ENCODE peak calls at places on chromosomes 4 and X, in four cellular contexts. L is tibial artery, Q is mesendoderm, S is mammary epithelial cell. C is an unnamed sample.

GRCh38 chrX:44223150-44223549 is 120.3 kb downstream of the EFHC2 start:
- DNase-seq in S (peak), Q (no peak), L (no peak), C (no peak)

GRCh38 chr4:12446237-12446636 is 1017.5 kb upstream of the HS3ST1 start:
- DNase-seq in Q (no peak), S (no peak), L (no peak), C (no peak)

GRCh38 chr4:144634978-144635747 is 10.8 kb upstream of the HHIP start:
- DNase-seq in S (no peak), Q (no peak), L (no peak), C (no peak)

GRCh38 chr4:180767330-180767729 is 1475.9 kb upstream of the TENM3 start:
- DNase-seq in Q (peak), S (no peak), L (no peak), C (no peak)

GRCh38 chrX:3166670-3167455 is 125.6 kb downstream of the ARSF start:
- DNase-seq in L (no peak), S (no peak), Q (no peak), C (no peak)

GRCh38 chr4:48017108-48017527 is 546 bp downstream of the NIPAL1 start:
- DNase-seq in Q (peak), L (peak), S (peak), C (no peak)

GRCh38 chr4:173333658-173334084 is 487 bp downstream of the HMGB2 start:
- DNase-seq in L (peak), S (no peak), Q (peak), C (no peak)

GRCh38 chr4:93897559-93897958 is 69.0 kb downstream of the ATOH1 start:
- DNase-seq in L (no peak), Q (peak), S (peak), C (no peak)

GRCh38 chrX:111886678-111887077 is 10.7 kb downstream of the TRPC5OS start:
- DNase-seq in Q (no peak), L (no peak), S (no peak), C (no peak)

DNA sequence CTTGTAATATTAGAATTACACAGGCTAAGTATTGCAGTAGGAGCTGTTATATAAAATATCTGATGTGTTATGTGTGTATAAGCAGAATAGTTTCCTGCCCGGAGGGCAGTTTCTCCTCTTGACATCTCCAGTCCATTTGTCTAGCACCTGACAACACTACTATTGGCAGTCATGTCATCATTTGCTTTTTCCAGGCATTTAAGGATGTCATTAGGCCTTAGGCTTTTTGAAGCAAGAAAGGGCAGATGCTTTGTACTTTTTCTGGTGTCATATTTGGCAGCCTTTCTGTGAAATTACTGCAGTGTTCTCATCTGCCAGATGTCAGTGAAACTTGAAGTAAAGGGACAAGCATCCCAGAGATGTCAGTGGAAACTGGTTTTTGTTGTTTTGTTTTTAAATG is 2017.6 kb upstream of the IGFBP7 start:
- DNase-seq in L (no peak), Q (no peak), S (no peak), C (no peak)
- H3K27ac ChIP-seq in L (no peak), Q (no peak), S (no peak), C (no peak)

GRCh38 chr4:127777487-127777886 is 4.6 kb upstream of the HSPA4L start:
- DNase-seq in Q (no peak), L (no peak), S (no peak), C (no peak)

GRCh38 chr4:127775843-127776242 is 6.3 kb upstream of the HSPA4L start:
- DNase-seq in S (no peak), L (no peak), Q (no peak), C (no peak)

GRCh38 chr4:127776620-127777019 is 5.5 kb upstream of the HSPA4L start:
- DNase-seq in Q (peak), S (peak), L (no peak), C (no peak)

GRCh38 chr4:127780598-127780997 is 1.5 kb upstream of the HSPA4L start:
- DNase-seq in Q (no peak), L (no peak), S (no peak), C (no peak)

DNA sequence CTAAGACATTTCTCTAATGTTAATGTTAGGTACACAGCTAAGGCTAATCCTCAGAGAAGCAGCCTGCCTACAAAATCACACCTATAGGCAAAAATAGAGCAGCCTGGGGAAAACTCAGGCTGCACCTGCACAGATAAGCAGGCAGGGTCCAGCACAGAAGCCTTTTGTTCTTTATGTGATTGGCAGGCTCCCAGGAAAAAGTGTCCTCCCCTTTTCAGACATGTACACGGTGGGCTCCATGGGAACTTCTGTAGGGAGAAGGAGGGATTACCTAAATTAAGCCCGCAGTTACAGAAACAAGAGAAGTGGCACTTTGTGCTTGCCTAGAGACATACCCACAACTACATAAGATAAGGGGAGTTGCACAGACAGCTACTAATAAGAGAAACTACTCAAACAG is 4.0 kb upstream of the HSPA4L start:
- DNase-seq in S (no peak), L (no peak), Q (no peak), C (no peak)
- H3K27ac ChIP-seq in S (no peak), L (no peak), Q (no peak), C (no peak)

GRCh38 chr4:71608674-71609062 is 175.2 kb downstream of the GC start:
- DNase-seq in S (no peak), Q (no peak), L (no peak), C (no peak)

GRCh38 chr4:71607109-71607508 is 176.8 kb downstream of the GC start:
- DNase-seq in Q (no peak), S (no peak), L (no peak), C (no peak)

GRCh38 chr4:71607780-71608673 is 175.9 kb downstream of the GC start:
- DNase-seq in L (no peak), Q (peak), S (peak), C (peak)

GRCh38 chr4:71609159-71609558 is 174.7 kb downstream of the GC start:
- DNase-seq in Q (no peak), S (no peak), L (no peak), C (no peak)

DNA sequence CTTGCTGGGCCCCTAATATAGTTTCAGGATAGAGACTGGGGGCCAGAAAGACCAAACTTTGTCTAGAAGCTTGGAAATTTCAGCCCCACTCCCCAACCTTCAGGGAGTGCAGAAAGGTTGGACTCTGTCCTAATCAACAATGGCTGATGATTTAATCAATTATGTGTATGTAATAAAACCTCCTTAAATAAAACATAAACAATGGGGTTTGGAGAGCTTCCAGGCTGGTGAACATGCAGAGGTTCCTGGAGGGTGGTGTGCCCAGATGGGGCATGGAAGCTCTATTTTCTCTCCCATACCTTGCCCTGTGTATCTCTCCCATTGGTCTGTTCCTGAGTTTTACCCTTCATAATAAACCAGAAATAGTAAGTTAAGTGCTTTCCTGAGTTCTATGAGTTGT is 174.2 kb downstream of the GC start:
- DNase-seq in Q (no peak), S (no peak), L (no peak), C (no peak)
- H3K27ac ChIP-seq in Q (no peak), S (no peak), L (no peak), C (no peak)

GRCh38 chrX:51795136-51795535 is 51.9 kb downstream of the GSPT2 start:
- DNase-seq in S (no peak), L (no peak), Q (no peak), C (no peak)
- H3K27ac ChIP-seq in S (no peak), L (no peak), Q (no peak), C (no peak)

GRCh38 chr4:7814451-7814850 is 125.2 kb downstream of the AFAP1 start:
- DNase-seq in L (no peak), S (no peak), Q (no peak), C (no peak)

GRCh38 chr4:7815562-7815961 is 124.1 kb downstream of the AFAP1 start:
- DNase-seq in Q (no peak), L (no peak), S (peak), C (no peak)

GRCh38 chr4:7812191-7812860 is 127.3 kb downstream of the AFAP1 start:
- DNase-seq in Q (no peak), S (no peak), L (no peak), C (no peak)

GRCh38 chr4:7812921-7813320 is 126.7 kb downstream of the AFAP1 start:
- DNase-seq in S (no peak), L (no peak), Q (no peak), C (no peak)

GRCh38 chr4:7813674-7814073 is 126.0 kb downstream of the AFAP1 start:
- DNase-seq in L (no peak), Q (no peak), S (peak), C (peak)
- H3K27ac ChIP-seq in L (no peak), Q (no peak), S (no peak), C (peak)

DNA sequence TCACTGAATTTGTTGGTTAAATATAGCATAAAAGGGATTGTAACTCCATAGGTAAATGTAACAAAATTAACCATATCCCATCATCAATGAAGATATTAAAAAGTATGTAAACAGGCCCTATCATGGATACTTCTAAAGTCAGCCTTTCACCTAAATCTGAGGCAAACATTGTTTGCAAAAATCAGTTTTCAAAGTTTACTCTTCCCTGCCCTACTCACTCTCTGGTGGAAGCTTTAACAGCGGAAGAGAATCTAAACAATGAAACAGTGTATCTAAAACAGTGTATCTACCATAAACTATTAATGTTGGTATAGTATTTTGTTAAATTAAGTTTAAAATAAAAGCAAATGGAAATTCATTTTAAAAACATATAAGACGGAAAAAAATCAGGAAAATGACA is 21.1 kb downstream of the SMIM14 start:
- DNase-seq in Q (no peak), S (no peak), L (no peak), C (no peak)
- H3K27ac ChIP-seq in Q (no peak), S (no peak), L (peak), C (no peak)

DNA sequence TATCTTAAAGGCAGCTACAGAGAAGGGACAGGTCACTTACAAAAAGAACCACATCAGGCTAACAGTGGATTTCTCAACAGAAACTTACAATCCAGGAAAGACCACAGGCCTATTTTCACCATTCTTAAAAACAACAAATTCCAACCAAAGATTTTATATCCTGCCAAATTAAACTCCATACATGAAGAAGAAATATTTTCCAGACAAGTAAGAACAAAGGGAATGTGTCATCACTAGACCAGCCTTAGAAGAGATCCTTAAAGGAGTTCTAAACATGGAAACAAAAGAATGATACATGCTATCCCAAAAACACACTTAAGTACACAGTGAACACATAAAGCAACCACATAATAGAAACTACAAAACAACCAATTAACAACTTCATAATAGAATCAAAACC is 105.6 kb downstream of the ANXA10 start:
- DNase-seq in Q (no peak), L (no peak), S (peak), C (no peak)
- H3K27ac ChIP-seq in Q (no peak), L (no peak), S (no peak), C (no peak)

GRCh38 chrX:129600981-129601424 is 53.8 kb downstream of the APLN start:
- DNase-seq in L (no peak), S (peak), Q (peak), C (no peak)
- H3K27ac ChIP-seq in L (peak), S (no peak), Q (no peak), C (no peak)

DNA sequence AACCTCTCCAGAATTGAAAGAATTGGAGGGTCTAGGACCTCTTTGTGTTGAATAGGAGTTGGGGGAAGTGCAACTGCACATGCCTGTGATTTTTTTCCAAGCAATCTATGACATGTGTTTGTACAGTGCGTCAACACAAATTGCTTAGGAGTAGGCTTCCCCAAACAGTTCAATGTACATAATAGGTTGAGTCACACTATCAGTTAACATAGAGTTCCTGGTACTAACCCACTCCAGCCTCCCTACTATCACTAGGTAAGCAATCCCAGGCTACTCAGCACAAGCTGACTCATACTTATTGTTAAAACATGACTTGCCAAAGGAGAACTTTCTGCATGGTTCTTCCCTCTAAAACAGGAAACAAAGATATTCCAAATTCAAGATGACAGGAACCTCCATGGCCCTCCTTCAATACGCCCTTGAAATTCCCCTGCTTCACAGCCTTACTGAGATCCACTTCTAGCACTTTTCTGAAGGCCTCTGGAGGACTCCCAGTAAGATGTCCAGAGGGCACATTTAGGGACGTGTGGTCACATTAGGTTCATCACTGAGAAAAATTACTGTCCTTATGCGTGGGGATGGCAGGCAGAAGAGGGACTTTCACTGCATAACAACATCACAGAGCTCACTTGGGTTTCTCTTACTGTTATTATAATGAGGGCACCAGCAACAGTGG is 8.4 kb upstream of the VSIG1 start:
- DNase-seq in S (peak), Q (peak), L (no peak), C (peak)
- H3K27ac ChIP-seq in S (peak), Q (no peak), L (no peak), C (peak)